ENCODE peak calls at places on chromosomes 11 and 22, in six cellular contexts. D is A549, I is HepG2, Z is GM12878, S is K562, W is upper lobe of left lung. V is an unnamed sample.

GRCh38 chr11:88508558-88508807 is 170.9 kb upstream of the CTSC start:
- ATAC-seq in I (no peak), W (no peak), Z (no peak), D (no peak), S (peak), V (no peak)

GRCh38 chr11:131886201-131886600 is 515.8 kb downstream of the NTM start:
- ATAC-seq in W (no peak), D (no peak), S (no peak), I (no peak), Z (no peak), V (no peak)

GRCh38 chr22:32991353-32992115 is 66.6 kb downstream of the SYN3 start:
- ATAC-seq in W (no peak), Z (no peak), I (no peak), S (no peak), D (no peak), V (peak)

GRCh38 chr11:32487270-32487669 is 51.9 kb upstream of the WT1 start:
- ATAC-seq in D (peak), Z (peak), W (no peak), S (peak), I (peak), V (no peak)

GRCh38 chr11:111932605-111932938 is 4.6 kb upstream of the DIXDC1 start:
- ATAC-seq in S (no peak), W (no peak), I (no peak), D (no peak), Z (no peak), V (no peak)

GRCh38 chr22:19169002-19169946 is 9.3 kb downstream of the SLC25A1 start:
- ATAC-seq in D (no peak), I (no peak), S (peak), W (no peak), Z (no peak), V (no peak)

GRCh38 chr11:11486002-11486401 is 133.0 kb upstream of the CSNK2A3 start:
- ATAC-seq in Z (no peak), W (no peak), S (no peak), I (no peak), D (no peak), V (no peak)

GRCh38 chr11:13837286-13837685 is 125.2 kb upstream of the SPON1 start:
- ATAC-seq in I (no peak), W (no peak), D (no peak), S (no peak), Z (no peak), V (no peak)

GRCh38 chr22:17972385-17973181 is 51.8 kb downstream of the MICAL3 start:
- ATAC-seq in I (peak), D (peak), Z (no peak), W (no peak), S (no peak), V (peak)

GRCh38 chr11:66626926-66627325 is 10.5 kb downstream of the RBM14 start:
- ATAC-seq in Z (no peak), W (no peak), D (no peak), S (no peak), I (no peak), V (peak)

GRCh38 chr11:74025467-74026166 is 16.7 kb upstream of the UCP3 start:
- ATAC-seq in D (no peak), W (no peak), Z (no peak), S (no peak), I (no peak), V (no peak)

GRCh38 chr11:9569588-9570164 is 3.8 kb upstream of the WEE1 start:
- ATAC-seq in I (no peak), W (no peak), D (no peak), Z (no peak), S (no peak), V (no peak)

GRCh38 chr11:41309716-41310115 is 149.7 kb downstream of the LRRC4C start:
- ATAC-seq in Z (peak), I (no peak), D (no peak), S (no peak), W (no peak), V (no peak)

GRCh38 chr11:109552376-109552775 is 130.4 kb downstream of the C11orf87 start:
- ATAC-seq in S (no peak), D (no peak), Z (no peak), I (no peak), W (no peak), V (no peak)

GRCh38 chr11:68459886-68460740 is 439 bp upstream of the PPP6R3 start:
- ATAC-seq in S (peak), W (peak), I (peak), D (peak), Z (peak), V (peak)

GRCh38 chr11:33040127-33040861 is 922 bp downstream of the TCP11L1 start:
- ATAC-seq in I (no peak), D (peak), Z (peak), W (no peak), S (peak), V (peak)

GRCh38 chr11:75427181-75427580 is 5.8 kb downstream of the KLHL35 start:
- ATAC-seq in S (no peak), D (no peak), I (no peak), Z (no peak), W (no peak), V (no peak)

GRCh38 chr11:36450391-36450714 is 59.7 kb downstream of the TRAF6 start:
- ATAC-seq in S (no peak), D (no peak), W (no peak), I (peak), Z (peak), V (no peak)

GRCh38 chr11:60870276-60870675 is 2.9 kb downstream of the ZP1 start:
- ATAC-seq in Z (no peak), D (no peak), W (no peak), I (no peak), S (no peak), V (no peak)

GRCh38 chr11:121467965-121468364 is 15.2 kb upstream of the SORL1-AS1 start:
- ATAC-seq in W (peak), S (no peak), I (no peak), D (no peak), Z (peak), V (no peak)

GRCh38 chr11:44854146-44854545 is 96.5 kb downstream of the TP53I11 start:
- ATAC-seq in D (peak), I (no peak), W (no peak), S (no peak), Z (no peak), V (no peak)

GRCh38 chr11:71563401-71563800 is 2.0 kb upstream of the KRTAP5-10 start:
- ATAC-seq in D (peak), I (peak), S (peak), Z (peak), W (no peak), V (no peak)

GRCh38 chr11:60633645-60634044 is 65.8 kb upstream of the MS4A8 start:
- ATAC-seq in W (peak), S (no peak), D (no peak), Z (peak), I (no peak), V (no peak)

GRCh38 chr11:63884191-63884590 is 32.8 kb downstream of the RCOR2 start:
- ATAC-seq in Z (no peak), D (no peak), S (no peak), I (no peak), W (no peak), V (no peak)

GRCh38 chr11:102459393-102459792 is 6.8 kb upstream of the TMEM123 start:
- ATAC-seq in S (no peak), I (no peak), W (no peak), D (no peak), Z (peak), V (no peak)

GRCh38 chr11:130873766-130874165 is 42.5 kb downstream of the SNX19 start:
- ATAC-seq in Z (no peak), W (no peak), D (no peak), S (no peak), I (no peak), V (no peak)

GRCh38 chr11:101129203-101129943 is at the start of gene PGR:
- ATAC-seq in I (no peak), S (peak), W (peak), D (no peak), Z (no peak), V (peak)

GRCh38 chr22:20116376-20116950 is 559 bp downstream of the RANBP1 start:
- ATAC-seq in Z (peak), D (peak), W (peak), I (peak), S (peak), V (no peak)

GRCh38 chr11:118961591-118961990 is 5.5 kb downstream of the UPK2 start:
- ATAC-seq in S (no peak), Z (no peak), D (no peak), I (peak), W (no peak), V (no peak)

GRCh38 chr22:45424241-45424731 is 10.8 kb downstream of the RIBC2 start:
- ATAC-seq in W (no peak), S (no peak), Z (no peak), D (no peak), I (no peak), V (peak)

GRCh38 chr11:114678125-114679036 is at the start of gene NXPE2:
- ATAC-seq in I (no peak), S (no peak), D (no peak), W (no peak), Z (no peak), V (peak)

GRCh38 chr22:27686534-27686933 is 115.0 kb downstream of the MN1 start:
- ATAC-seq in I (peak), Z (no peak), S (peak), D (peak), W (peak), V (peak)

GRCh38 chr11:119721129-119722120 is 7.6 kb downstream of the NECTIN1 start:
- ATAC-seq in I (peak), W (peak), Z (no peak), S (peak), D (peak), V (peak)

GRCh38 chr22:43823353-43823908 is 11.3 kb upstream of the EFCAB6 start:
- ATAC-seq in I (peak), S (no peak), D (peak), W (peak), Z (no peak), V (no peak)

GRCh38 chr11:104653011-104653806 is 245.1 kb downstream of the CASP12 start:
- ATAC-seq in I (no peak), D (no peak), W (peak), Z (no peak), S (no peak), V (no peak)

GRCh38 chr22:21593406-21594232 is 26.1 kb downstream of the UBE2L3 start:
- ATAC-seq in Z (no peak), D (peak), W (no peak), S (peak), I (peak), V (no peak)

GRCh38 chr11:17915500-17916143 is 97.2 kb downstream of the SERGEF start:
- ATAC-seq in S (no peak), I (no peak), W (no peak), D (no peak), Z (no peak), V (no peak)

GRCh38 chr22:44578115-44578457 is 80.1 kb upstream of the RTL6 start:
- ATAC-seq in W (no peak), I (no peak), D (no peak), S (no peak), Z (no peak), V (no peak)

GRCh38 chr22:46537946-46538815 is 761 bp upstream of the CELSR1 start:
- ATAC-seq in I (peak), W (peak), D (peak), Z (peak), S (no peak), V (peak)

DNA sequence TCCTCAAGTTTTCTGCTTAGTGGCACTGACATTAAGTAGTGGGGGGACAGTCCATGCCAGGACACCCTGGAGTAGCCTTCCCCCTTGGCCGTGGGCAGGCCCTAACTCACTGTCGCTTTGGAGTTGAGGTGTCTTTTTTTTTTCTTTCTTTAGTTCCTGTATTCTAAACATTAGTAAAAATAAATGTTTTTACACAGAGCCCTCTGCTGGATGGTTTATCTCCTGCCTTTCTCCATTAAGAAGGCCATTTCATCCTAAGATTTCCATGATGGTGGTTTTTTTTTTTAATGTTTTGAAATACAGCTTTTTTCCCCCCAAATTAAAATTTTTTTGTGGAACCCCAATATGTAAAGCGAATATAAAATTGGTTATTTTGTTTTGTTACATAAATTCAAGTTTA is 1.8 kb upstream of the TIGD3 start:
- ATAC-seq in Z (no peak), S (no peak), I (no peak), W (no peak), D (no peak), V (no peak)
- TF ChIP-seq CTCF in Z (peak), S (peak), I (no peak), W (no peak), D (peak), V (peak)

DNA sequence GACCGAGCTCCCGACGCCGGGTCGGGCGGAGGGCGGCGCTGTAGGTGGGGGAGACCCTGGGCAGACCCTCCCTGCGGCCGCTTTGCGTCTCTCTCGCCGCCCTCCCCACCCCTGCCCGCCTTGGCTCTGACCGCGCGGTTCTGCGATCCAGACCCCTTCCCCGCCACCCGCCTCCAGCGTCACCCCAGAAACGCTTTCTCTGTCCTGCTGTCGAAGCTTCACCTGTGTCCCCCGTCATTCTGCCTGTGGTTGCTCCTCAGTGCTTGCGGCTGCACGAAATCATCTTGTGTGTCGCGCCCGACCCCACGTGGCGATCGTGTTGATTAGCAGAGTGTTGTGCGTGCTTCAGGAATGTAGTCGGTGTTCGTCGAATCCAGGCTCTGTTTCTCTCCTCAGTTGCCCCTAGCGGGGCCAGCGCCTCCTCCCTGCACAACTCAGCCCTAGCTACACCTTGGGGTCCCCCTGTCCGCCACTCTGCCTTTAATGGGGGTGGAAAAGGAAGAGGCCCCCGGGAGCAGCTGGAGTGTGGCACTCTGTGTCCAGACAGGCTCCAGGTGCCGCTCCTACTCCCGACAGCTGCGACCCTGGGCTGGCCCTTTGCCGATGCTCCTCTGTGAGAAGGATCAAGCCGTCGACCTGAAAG is 851 bp downstream of the PTDSS2 start:
- ATAC-seq in W (no peak), Z (peak), D (peak), I (peak), S (peak), V (no peak)
- H3K27ac ChIP-seq in W (peak), Z (peak), D (peak), I (peak), S (peak), V (peak)

DNA sequence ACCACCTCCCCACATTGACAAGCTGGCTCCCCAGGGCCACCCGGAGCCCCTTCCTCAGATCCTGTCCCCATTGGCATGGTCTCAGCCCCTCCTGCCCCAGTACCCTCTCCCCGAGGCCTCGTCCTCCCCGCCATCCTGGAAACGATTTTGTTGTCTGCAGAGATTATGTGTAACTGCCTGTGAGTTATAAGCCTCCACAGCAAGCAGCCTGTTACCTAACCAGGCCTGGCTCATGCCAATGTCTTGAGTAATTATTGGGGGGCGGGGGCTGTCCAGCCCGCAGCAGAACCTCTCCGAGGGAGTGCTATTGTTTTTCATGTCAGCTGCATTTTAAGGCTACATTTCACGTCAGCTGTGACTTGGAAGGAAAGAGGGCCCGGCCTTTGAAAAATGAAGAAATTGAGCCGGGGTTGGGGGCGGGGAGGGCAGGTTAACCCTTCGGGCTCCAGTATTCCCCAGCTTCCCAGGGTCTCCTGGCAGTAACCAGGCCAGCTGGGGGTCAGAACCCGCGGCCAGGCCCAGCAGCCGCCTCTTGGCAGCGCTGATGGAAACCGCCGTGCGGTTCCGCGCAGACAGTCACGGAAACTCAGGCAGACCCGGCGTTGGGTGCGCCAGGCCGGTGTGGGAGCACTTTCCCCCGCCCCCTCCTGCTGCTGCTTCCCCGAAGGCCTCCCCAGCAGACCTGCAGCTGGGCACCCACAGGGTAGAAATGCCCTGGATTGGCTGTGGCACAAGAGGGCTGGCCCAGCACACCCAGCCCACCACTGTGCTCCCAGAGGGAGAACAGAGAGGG is 59.5 kb downstream of the CDKN1C start:
- ATAC-seq in D (peak), W (peak), Z (no peak), S (no peak), I (peak), V (peak)
- TF ChIP-seq EP300 in D (no peak), W (no peak), Z (no peak), S (no peak), I (no peak), V (peak)

DNA sequence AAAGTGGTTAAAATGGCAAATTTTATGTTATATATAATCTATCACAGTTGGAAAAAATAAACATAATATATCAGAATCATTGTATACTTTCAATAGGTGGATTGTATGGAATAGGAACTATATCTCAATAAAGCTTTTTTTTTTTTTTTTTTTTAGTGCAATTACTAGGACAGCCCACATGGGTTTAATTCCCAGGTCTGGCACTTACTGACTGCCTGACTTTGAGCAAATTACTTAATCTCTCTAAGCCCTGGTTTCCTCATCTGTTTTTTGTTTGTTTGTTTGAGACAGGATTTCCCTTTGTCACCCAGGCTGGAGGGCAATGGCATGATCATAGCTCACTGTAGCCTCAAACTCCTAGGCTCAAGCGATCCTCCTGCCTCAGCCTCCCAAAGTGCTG is 26.1 kb upstream of the BAIAP2L2 start:
- ATAC-seq in D (no peak), I (no peak), Z (no peak), S (no peak), W (no peak), V (no peak)
- TF ChIP-seq CTCF in D (no peak), I (no peak), Z (no peak), S (no peak), W (no peak), V (no peak)

DNA sequence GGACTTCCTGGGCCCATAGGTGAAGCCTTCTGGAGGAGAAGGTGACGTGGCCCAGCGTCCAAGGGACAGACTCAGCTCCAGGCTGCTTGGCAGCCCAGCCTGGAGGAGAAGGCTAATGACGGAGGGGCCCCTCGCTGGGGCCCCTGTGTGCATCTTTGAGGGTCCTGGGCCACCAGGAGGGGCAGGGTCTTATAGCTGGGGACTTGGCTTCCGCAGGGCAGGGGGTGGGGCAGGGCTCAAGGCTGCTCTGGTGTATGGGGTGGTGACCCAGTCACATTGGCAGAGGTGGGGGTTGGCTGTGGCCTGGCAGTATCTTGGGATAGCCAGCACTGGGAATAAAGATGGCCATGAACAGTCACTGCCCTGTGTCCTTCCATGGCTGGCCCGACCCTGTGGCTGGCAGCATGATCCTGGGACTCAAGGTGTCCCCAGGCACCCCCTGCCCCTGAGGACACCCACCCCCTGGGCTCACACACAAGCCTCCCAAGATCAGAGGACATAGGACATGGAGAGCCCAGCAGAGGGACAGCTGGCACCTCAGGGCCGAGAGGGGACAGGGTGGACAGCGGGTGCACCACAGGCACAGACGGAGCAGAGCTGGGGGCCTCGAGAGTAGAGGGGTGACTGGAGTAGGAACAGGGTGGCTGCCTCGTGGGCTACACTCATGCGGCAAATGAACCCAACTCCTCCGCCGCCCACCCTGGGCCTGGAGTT is 10.1 kb downstream of the SIGIRR start:
- ATAC-seq in Z (no peak), I (no peak), W (no peak), S (no peak), D (no peak), V (no peak)
- H3K27ac ChIP-seq in Z (no peak), I (no peak), W (no peak), S (no peak), D (no peak), V (no peak)

GRCh38 chr22:36125994-36126531 is 34.5 kb downstream of the APOL3 start:
- ATAC-seq in D (no peak), W (no peak), Z (no peak), S (no peak), I (no peak), V (no peak)

GRCh38 chr22:36125434-36125833 is 35.1 kb downstream of the APOL3 start:
- ATAC-seq in D (no peak), I (peak), S (no peak), Z (no peak), W (no peak), V (no peak)

GRCh38 chr22:36123673-36124630 is 36.6 kb downstream of the APOL3 start:
- ATAC-seq in I (peak), Z (peak), D (peak), W (peak), S (peak), V (peak)
- TF ChIP-seq EP300 in I (no peak), Z (no peak), D (no peak), W (peak), S (no peak), V (no peak)

DNA sequence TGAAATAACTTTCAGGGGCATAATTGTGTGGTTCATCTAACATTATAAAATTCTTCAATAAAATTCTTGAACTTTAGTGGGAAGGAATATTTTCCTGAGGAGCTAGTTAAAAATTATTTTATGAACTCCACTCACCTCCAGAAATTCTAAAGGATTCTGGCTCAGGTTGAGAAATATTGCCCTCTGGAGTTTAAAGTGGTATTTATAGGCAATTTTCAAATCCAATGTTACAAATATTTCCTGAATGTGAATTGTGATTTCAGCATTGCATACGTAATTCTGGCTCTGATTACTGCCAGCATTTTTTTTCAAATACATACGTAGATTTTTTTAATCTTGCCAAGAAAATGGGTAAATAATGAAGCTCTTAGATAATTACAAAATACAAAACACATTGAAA is 598.2 kb upstream of the ANO3 start:
- ATAC-seq in S (no peak), W (no peak), I (no peak), D (no peak), Z (no peak), V (no peak)
- TF ChIP-seq CTCF in S (no peak), W (no peak), I (no peak), D (no peak), Z (no peak), V (no peak)